ENCODE peak calls at places on chromosomes 16 and 17, in six cellular contexts. D is GM23338, N is neural progenitor cell, G is fibroblast of lung, O is mesenchymal stem cell, B is neuronal stem cell. E is an unnamed sample.

GRCh38 chr17:58330544-58330996 is 2.0 kb upstream of the TSPOAP1 start:
- DNase-seq in B (no peak), N (no peak), D (no peak), G (no peak), O (no peak), E (no peak)

GRCh38 chr16:86145669-86146068 is 246.7 kb downstream of the IRF8 start:
- DNase-seq in D (no peak), B (no peak), N (no peak), O (no peak), G (no peak), E (no peak)

GRCh38 chr16:75333770-75334169 is 82.3 kb upstream of the BCAR1 start:
- DNase-seq in G (peak), B (no peak), N (no peak), O (no peak), D (no peak), E (no peak)

GRCh38 chr16:90031931-90032663 is 12.8 kb upstream of the DBNDD1 start:
- DNase-seq in N (no peak), G (peak), B (no peak), D (no peak), O (peak), E (peak)

GRCh38 chr16:21937387-21937829 is 15.8 kb upstream of the UQCRC2 start:
- DNase-seq in G (no peak), N (no peak), O (no peak), B (no peak), D (no peak), E (no peak)

GRCh38 chr17:44941712-44942331 is 5.8 kb downstream of the KIF18B start:
- DNase-seq in O (peak), N (no peak), B (no peak), D (no peak), G (no peak), E (no peak)

GRCh38 chr16:79261461-79261860 is 339.1 kb downstream of the MAF start:
- DNase-seq in G (no peak), B (peak), D (peak), N (peak), O (peak), E (no peak)

GRCh38 chr16:85321856-85322271 is 209.6 kb upstream of the CIBAR2 start:
- DNase-seq in D (no peak), G (peak), O (peak), B (no peak), N (no peak), E (no peak)

GRCh38 chr16:75048546-75048945 is 49.7 kb downstream of the ZNRF1 start:
- DNase-seq in O (no peak), B (no peak), N (no peak), G (peak), D (no peak), E (no peak)

GRCh38 chr16:22813946-22814325 is at the start of gene HS3ST2:
- DNase-seq in B (peak), N (peak), O (peak), G (peak), D (peak), E (peak)

GRCh38 chr16:77660311-77660710 is 62.0 kb upstream of the NUDT7 start:
- DNase-seq in O (peak), B (peak), N (peak), D (peak), G (peak), E (no peak)

GRCh38 chr17:67931227-67931626 is 65.0 kb downstream of the C17orf58 start:
- DNase-seq in O (no peak), N (no peak), D (no peak), B (no peak), G (no peak), E (no peak)
- H3K4me3 ChIP-seq in O (no peak), N (no peak), D (no peak), B (no peak), G (no peak), E (no peak)

GRCh38 chr16:48531011-48531962 is 78.7 kb downstream of the N4BP1 start:
- DNase-seq in N (no peak), D (no peak), G (no peak), B (no peak), O (no peak), E (no peak)
- H3K4me2 ChIP-seq in N (no peak), D (no peak), G (peak), B (no peak), O (no peak), E (no peak)

DNA sequence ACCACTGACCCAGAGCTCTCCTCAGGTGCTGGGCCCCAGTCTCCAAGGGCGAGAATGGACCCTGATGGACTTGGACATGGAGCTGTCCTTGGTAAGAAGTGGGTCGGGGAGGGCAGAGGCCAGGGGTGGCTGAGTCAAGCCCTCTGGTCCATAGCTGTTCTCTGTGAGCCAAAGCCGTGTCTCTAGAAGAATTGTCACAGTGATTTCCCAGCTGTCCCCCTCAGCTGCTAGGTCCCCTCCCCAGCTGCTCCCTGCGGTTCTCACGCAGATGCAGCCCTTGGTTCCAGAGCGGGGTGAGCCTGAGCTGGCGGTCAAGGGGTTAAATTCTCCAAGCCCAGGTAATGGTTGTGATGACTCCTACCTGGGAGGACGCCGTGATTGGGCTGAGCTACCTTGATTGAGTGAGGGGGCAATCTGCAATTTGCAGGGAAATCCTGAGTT is 1.3 kb upstream of the NOL3 start:
- DNase-seq in D (peak), B (no peak), N (no peak), G (no peak), O (no peak), E (no peak)
- H3K4me3 ChIP-seq in D (peak), B (no peak), N (no peak), G (no peak), O (peak), E (no peak)

DNA sequence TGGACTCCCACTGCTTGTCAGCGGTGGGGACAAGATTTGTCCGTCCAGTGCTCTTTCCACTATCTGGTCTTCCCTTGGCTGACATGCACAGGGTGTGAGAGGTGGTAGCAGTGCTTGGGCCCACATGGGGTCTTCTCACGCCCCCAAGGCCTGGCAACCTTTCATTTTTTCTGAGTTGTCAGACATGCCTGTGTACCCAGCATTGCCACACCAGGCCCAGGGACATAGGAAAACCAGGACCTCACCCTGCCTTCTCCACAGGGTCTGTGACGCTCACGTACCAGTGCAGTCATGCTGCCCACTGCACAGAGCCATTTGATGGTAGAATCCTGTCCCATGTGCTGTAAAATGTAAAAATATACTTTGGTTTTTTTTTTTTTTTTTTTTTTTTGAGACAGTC is 57.8 kb downstream of the B9D1 start:
- DNase-seq in N (no peak), O (no peak), B (no peak), G (no peak), D (no peak), E (no peak)
- H3K4me2 ChIP-seq in N (no peak), O (no peak), B (no peak), G (no peak), D (no peak), E (no peak)

GRCh38 chr16:17529982-17530760 is 59.4 kb upstream of the XYLT1 start:
- DNase-seq in O (no peak), B (no peak), D (no peak), N (no peak), G (no peak), E (no peak)
- H3K4me3 ChIP-seq in O (no peak), B (no peak), D (no peak), N (no peak), G (no peak), E (no peak)